ENCODE peak calls at places on chromosome 15, in five cellular contexts. V, Z, R, S and K are unnamed samples.

GRCh38 chr15:77023576-77024272 is 28.8 kb downstream of the PSTPIP1 start:
- DNase-seq in S (no peak), V (no peak), Z (no peak), R (no peak), K (no peak)

GRCh38 chr15:28969511-28970085 is 83.8 kb downstream of the APBA2 start:
- DNase-seq in S (no peak), Z (no peak), R (no peak), V (no peak), K (no peak)

GRCh38 chr15:82298520-82298919 is 35.9 kb downstream of the SAXO2 start:
- DNase-seq in S (no peak), Z (no peak), R (no peak), V (no peak), K (no peak)

GRCh38 chr15:71294636-71295241 is 179.5 kb downstream of the THSD4 start:
- DNase-seq in V (peak), Z (peak), R (no peak), S (peak), K (peak)

GRCh38 chr15:66196565-66196964 is 57.0 kb downstream of the MEGF11 start:
- DNase-seq in V (peak), S (no peak), Z (no peak), R (no peak), K (peak)

GRCh38 chr15:39580630-39581500 is at the start of gene THBS1:
- DNase-seq in V (peak), S (peak), R (no peak), Z (peak), K (peak)

GRCh38 chr15:70196314-70197291 is 98.9 kb upstream of the TLE3 start:
- DNase-seq in S (peak), R (no peak), V (peak), Z (no peak), K (no peak)

GRCh38 chr15:88908123-88908522 is 5.1 kb downstream of the MFGE8 start:
- DNase-seq in Z (no peak), R (no peak), S (no peak), V (no peak), K (no peak)

GRCh38 chr15:68314563-68314962 is 37.0 kb downstream of the FEM1B start:
- DNase-seq in Z (no peak), R (no peak), V (no peak), S (no peak), K (no peak)

GRCh38 chr15:78050851-78051250 is 26.7 kb downstream of the TBC1D2B start:
- DNase-seq in R (no peak), Z (no peak), S (peak), V (no peak), K (no peak)

GRCh38 chr15:38885001-38885400 is 320.4 kb upstream of the RASGRP1 start:
- DNase-seq in Z (no peak), R (no peak), S (peak), V (peak), K (no peak)

GRCh38 chr15:37095993-37096877 is 4.1 kb downstream of the MEIS2 start:
- DNase-seq in S (peak), V (no peak), R (no peak), Z (no peak), K (no peak)